ENCODE peak calls at places on chromosomes 7 and 10, in nine cellular contexts. U is mesenchymal stem cell; M is activated naive CD8-positive, alpha-beta T cell treated with anti-CD3 and anti-CD28 coated beads for 36 hours; I is anterior cingulate cortex; F is uterus; A is left cardiac atrium; L is GDM1; V is progenitor cell of endocrine pancreas; Q is fibroblast of the aortic adventitia. G is an unnamed sample.

GRCh38 chr7:50197547-50197946 is 104.5 kb upstream of the ZPBP start:
- DNase-seq in U (no peak), M (peak; percentile 78), I (no peak), F (no peak), A (no peak), L (no peak), V (no peak), Q (no peak), G (peak; percentile 53)

GRCh38 chr7:131026297-131027003 is 292.4 kb upstream of the KLF14 start:
- DNase-seq in U (peak; percentile 74), M (no peak), I (no peak), F (no peak), A (no peak), L (no peak), V (no peak), Q (peak; percentile 57), G (no peak)

GRCh38 chr10:55485827-55486226 is 684.8 kb upstream of the PCDH15 start:
- DNase-seq in U (no peak), M (no peak), I (no peak), F (no peak), A (no peak), L (no peak), V (no peak), Q (no peak), G (no peak)

GRCh38 chr10:103917326-103918052 is 495 bp downstream of the STN1 start:
- DNase-seq in U (no peak), M (peak; percentile 44), I (peak; percentile 67), F (peak; percentile 59), A (peak; percentile 64), L (peak; percentile 56), V (peak; percentile 12), Q (no peak), G (peak; percentile 54)

GRCh38 chr10:784759-785538 is 95.5 kb upstream of the DIP2C start:
- DNase-seq in U (peak; percentile 90), M (peak; percentile 73), I (no peak), F (peak; percentile 60), A (peak; percentile 81), L (no peak), V (no peak), Q (peak; percentile 67), G (peak; percentile 75)

GRCh38 chr7:104795616-104796398 is 218.2 kb upstream of the KMT2E start:
- DNase-seq in U (no peak), M (no peak), I (no peak), F (no peak), A (no peak), L (no peak), V (no peak), Q (peak; percentile 8), G (no peak)

GRCh38 chr10:43314626-43315025 is 47.8 kb upstream of the RASGEF1A start:
- DNase-seq in U (no peak), M (no peak), I (no peak), F (no peak), A (no peak), L (no peak), V (no peak), Q (no peak), G (no peak)

GRCh38 chr10:113527181-113527580 is 25.7 kb upstream of the HABP2 start:
- DNase-seq in U (no peak), M (no peak), I (no peak), F (no peak), A (no peak), L (no peak), V (no peak), Q (no peak), G (peak; percentile 9)

GRCh38 chr7:148982596-148983219 is 45.6 kb downstream of the PDIA4 start:
- DNase-seq in U (peak; percentile 67), M (peak; percentile 37), I (no peak), F (no peak), A (no peak), L (peak; percentile 14), V (peak; percentile 21), Q (peak; percentile 50), G (peak; percentile 60)

GRCh38 chr10:102537367-102537766 is 33.6 kb downstream of the SUFU start:
- DNase-seq in U (no peak), M (no peak), I (no peak), F (no peak), A (no peak), L (no peak), V (no peak), Q (no peak), G (no peak)

GRCh38 chr10:13593560-13593959 is 6.8 kb downstream of the PRPF18 start:
- DNase-seq in U (no peak), M (no peak), I (no peak), F (no peak), A (no peak), L (no peak), V (no peak), Q (peak; percentile 48), G (no peak)

GRCh38 chr10:1678084-1678483 is 59.2 kb downstream of the ADARB2 start:
- DNase-seq in U (no peak), M (no peak), I (no peak), F (no peak), A (no peak), L (no peak), V (no peak), Q (no peak), G (no peak)

GRCh38 chr10:35398355-35398754 is 62.0 kb downstream of the CCNY start:
- DNase-seq in U (no peak), M (no peak), I (no peak), F (no peak), A (no peak), L (no peak), V (no peak), Q (peak; percentile 60), G (peak; percentile 17)

GRCh38 chr10:6649903-6650302 is 69.8 kb upstream of the PRKCQ start:
- DNase-seq in U (no peak), M (no peak), I (no peak), F (no peak), A (no peak), L (no peak), V (no peak), Q (no peak), G (no peak)

GRCh38 chr10:60140681-60141632 is 234.6 kb upstream of the CCDC6 start:
- DNase-seq in U (peak; percentile 90), M (no peak), I (no peak), F (peak; percentile 56), A (no peak), L (no peak), V (peak; percentile 12), Q (peak; percentile 22), G (peak; percentile 86)

GRCh38 chr7:108089381-108089780 is 40.8 kb downstream of the LAMB4 start:
- DNase-seq in U (no peak), M (no peak), I (no peak), F (no peak), A (no peak), L (no peak), V (no peak), Q (no peak), G (no peak)

GRCh38 chr7:106126170-106126938 is 14.2 kb upstream of the SYPL1 start:
- DNase-seq in U (peak; percentile 76), M (peak; percentile 13), I (no peak), F (no peak), A (no peak), L (peak; percentile 40), V (no peak), Q (peak; percentile 44), G (no peak)

GRCh38 chr10:3009341-3009740 is 58.0 kb upstream of the PFKP start:
- DNase-seq in U (no peak), M (no peak), I (no peak), F (no peak), A (no peak), L (no peak), V (no peak), Q (no peak), G (no peak)

GRCh38 chr7:45574521-45575500 is 643 bp downstream of the ADCY1 start:
- DNase-seq in U (peak; percentile 64), M (peak; percentile 24), I (no peak), F (no peak), A (peak; percentile 45), L (no peak), V (peak; percentile 64), Q (peak; percentile 19), G (peak; percentile 63)